ENCODE peak calls at places on chromosomes 11 and 22, in ten cellular contexts. P is NCI-H1105; Y is GM18507; L is activated CD4-positive, alpha-beta T cell treated with anti-CD3 and anti-CD28 coated beads, Interleukin-2, amount 10 ng/mL, durations not matched to agents 7 days and 5 days; B is cardiac muscle cell; H is HS-27A; U is activated CD8-positive, alpha-beta memory T cell treated with anti-CD3 and anti-CD28 coated beads, Interleukin-2, amount 10 ng/mL, durations not matched to agents 7 days and 5 days; O is AG04449; M is Right ventricle myocardium superior; R is fibroblast of mammary gland. I is an unnamed sample.
A peak's percentile ranks its signal among the peaks of the same experiment; 100 is the strongest.

GRCh38 chr11:118442903-118443589 is 6.8 kb downstream of the KMT2A start:
- DNase-seq in P (no peak), Y (no peak), L (no peak), B (no peak), H (no peak), U (no peak), O (no peak), M (no peak), R (no peak), I (no peak)

GRCh38 chr11:118607401-118608267 is at the start of gene PHLDB1:
- DNase-seq in P (peak; percentile 69), Y (no peak), L (peak; percentile 30), B (peak; percentile 82), H (peak; percentile 31), U (peak; percentile 51), O (no peak), M (peak; percentile 83), R (peak; percentile 80), I (no peak)

GRCh38 chr11:359181-359714 is 10.1 kb upstream of the B4GALNT4 start:
- DNase-seq in P (no peak), Y (no peak), L (peak; percentile 24), B (no peak), H (no peak), U (peak; percentile 57), O (no peak), M (peak; percentile 34), R (no peak), I (no peak)

GRCh38 chr22:38413085-38414008 is 41.7 kb downstream of the KCNJ4 start:
- DNase-seq in P (peak; percentile 56), Y (no peak), L (no peak), B (peak; percentile 16), H (no peak), U (peak; percentile 38), O (no peak), M (peak; percentile 60), R (no peak), I (no peak)

GRCh38 chr11:88231894-88232482 is 56.7 kb upstream of the RAB38 start:
- DNase-seq in P (peak; percentile 43), Y (peak; percentile 2), L (peak; percentile 38), B (peak; percentile 61), H (no peak), U (no peak), O (no peak), M (no peak), R (peak; percentile 62), I (no peak)

GRCh38 chr11:14374922-14375630 is 16.1 kb upstream of the RRAS2 start:
- DNase-seq in P (no peak), Y (no peak), L (no peak), B (no peak), H (no peak), U (peak; percentile 40), O (no peak), M (no peak), R (no peak), I (no peak)

GRCh38 chr11:86067230-86068137 is 1.4 kb downstream of the PICALM start:
- DNase-seq in P (no peak), Y (no peak), L (no peak), B (no peak), H (no peak), U (no peak), O (no peak), M (no peak), R (no peak), I (no peak)

GRCh38 chr11:80980221-80980620 is 1539.4 kb upstream of the TENM4 start:
- DNase-seq in P (no peak), Y (no peak), L (no peak), B (no peak), H (no peak), U (no peak), O (no peak), M (no peak), R (peak; percentile 81), I (no peak)

GRCh38 chr11:95325777-95326258 is 94.8 kb upstream of the SESN3 start:
- DNase-seq in P (no peak), Y (no peak), L (no peak), B (no peak), H (no peak), U (no peak), O (no peak), M (no peak), R (peak; percentile 53), I (no peak)

GRCh38 chr11:128904872-128905344 is 13.8 kb downstream of the KCNJ5 start:
- DNase-seq in P (peak; percentile 82), Y (peak; percentile 44), L (no peak), B (no peak), H (no peak), U (no peak), O (no peak), M (peak; percentile 60), R (no peak), I (no peak)

GRCh38 chr22:27866136-27867091 is 52.6 kb downstream of the PITPNB start:
- DNase-seq in P (no peak), Y (no peak), L (no peak), B (peak; percentile 90), H (peak; percentile 76), U (no peak), O (peak; percentile 93), M (no peak), R (peak; percentile 91), I (no peak)

GRCh38 chr11:78292109-78292803 is 103.5 kb downstream of the USP35 start:
- DNase-seq in P (no peak), Y (no peak), L (peak; percentile 72), B (no peak), H (no peak), U (peak; percentile 78), O (no peak), M (no peak), R (no peak), I (no peak)

GRCh38 chr11:16820324-16821092 is 82.1 kb downstream of the C11orf58 start:
- DNase-seq in P (peak; percentile 38), Y (peak; percentile 48), L (peak; percentile 72), B (peak; percentile 86), H (peak; percentile 64), U (peak; percentile 78), O (peak; percentile 12), M (peak; percentile 89), R (peak; percentile 73), I (peak; percentile 42)

GRCh38 chr11:126914941-126915340 is 85.6 kb downstream of the KIRREL3 start:
- DNase-seq in P (no peak), Y (no peak), L (no peak), B (peak; percentile 54), H (no peak), U (no peak), O (peak; percentile 88), M (no peak), R (peak; percentile 36), I (no peak)

GRCh38 chr11:567629-568258 is 7.0 kb downstream of the RASSF7 start:
- DNase-seq in P (no peak), Y (no peak), L (no peak), B (no peak), H (no peak), U (peak; percentile 40), O (no peak), M (no peak), R (no peak), I (no peak)

GRCh38 chr11:12395333-12395732 is 18.0 kb downstream of the PARVA start:
- DNase-seq in P (no peak), Y (no peak), L (no peak), B (no peak), H (no peak), U (no peak), O (no peak), M (no peak), R (no peak), I (no peak)

GRCh38 chr22:41009222-41009948 is 58.2 kb downstream of the RBX1 start:
- DNase-seq in P (no peak), Y (no peak), L (no peak), B (peak; percentile 27), H (no peak), U (no peak), O (no peak), M (no peak), R (peak; percentile 97), I (no peak)

GRCh38 chr11:46272816-46273427 is 4.5 kb upstream of the CREB3L1 start:
- DNase-seq in P (no peak), Y (no peak), L (no peak), B (peak; percentile 79), H (peak; percentile 54), U (no peak), O (no peak), M (peak; percentile 83), R (peak; percentile 85), I (no peak)

GRCh38 chr22:46590334-46590733 is 29.9 kb upstream of the GRAMD4 start:
- DNase-seq in P (no peak), Y (no peak), L (no peak), B (no peak), H (no peak), U (no peak), O (no peak), M (peak; percentile 79), R (no peak), I (no peak)

GRCh38 chr22:31295831-31296230 is 3.5 kb upstream of the PIK3IP1 start:
- DNase-seq in P (no peak), Y (no peak), L (no peak), B (peak; percentile 32), H (no peak), U (no peak), O (no peak), M (no peak), R (peak; percentile 18), I (no peak)

GRCh38 chr22:28883917-28884753 is 763 bp downstream of the ZNRF3 start:
- DNase-seq in P (no peak), Y (no peak), L (peak; percentile 26), B (peak; percentile 55), H (no peak), U (no peak), O (no peak), M (peak; percentile 54), R (no peak), I (no peak)

GRCh38 chr11:88618716-88619462 is 281.4 kb upstream of the CTSC start:
- DNase-seq in P (no peak), Y (no peak), L (no peak), B (no peak), H (no peak), U (no peak), O (no peak), M (no peak), R (no peak), I (no peak)

GRCh38 chr11:60919320-60919719 is 4.9 kb upstream of the TMEM132A start:
- DNase-seq in P (no peak), Y (no peak), L (no peak), B (no peak), H (no peak), U (no peak), O (no peak), M (no peak), R (no peak), I (no peak)

GRCh38 chr11:117094776-117095175 is 3.5 kb downstream of the SIK3 start:
- DNase-seq in P (no peak), Y (no peak), L (no peak), B (peak; percentile 45), H (no peak), U (no peak), O (no peak), M (no peak), R (peak; percentile 44), I (no peak)

GRCh38 chr11:105986554-105986953 is 35.5 kb downstream of the MSANTD4 start:
- DNase-seq in P (no peak), Y (no peak), L (no peak), B (no peak), H (no peak), U (no peak), O (no peak), M (no peak), R (no peak), I (no peak)

GRCh38 chr11:113538801-113539200 is 63.6 kb upstream of the DRD2 start:
- DNase-seq in P (no peak), Y (no peak), L (no peak), B (no peak), H (no peak), U (no peak), O (no peak), M (no peak), R (no peak), I (no peak)

GRCh38 chr22:18078329-18079041 is 695 bp downstream of the PEX26 start:
- DNase-seq in P (peak; percentile 3), Y (no peak), L (peak; percentile 53), B (peak; percentile 22), H (no peak), U (peak; percentile 71), O (no peak), M (peak; percentile 57), R (peak; percentile 30), I (no peak)

GRCh38 chr11:100791873-100792272 is 104.8 kb downstream of the ARHGAP42 start:
- DNase-seq in P (no peak), Y (no peak), L (no peak), B (no peak), H (no peak), U (no peak), O (no peak), M (no peak), R (no peak), I (no peak)